ENCODE peak calls at places on chromosome 10, in six cellular contexts. G, O, I, D, S and B are unnamed samples.

GRCh38 chr10:44517635-44518034 is 132.7 kb upstream of the CXCL12 start:
- DNase-seq in S (no peak), O (peak; percentile 10), I (no peak), D (no peak), G (no peak), B (no peak)

GRCh38 chr10:24642921-24643678 is 80.6 kb downstream of the ARHGAP21 start:
- DNase-seq in I (no peak), O (peak; percentile 57), D (peak; percentile 90), G (peak; percentile 83), S (no peak), B (peak; percentile 86)

GRCh38 chr10:76124230-76124629 is 692.8 kb downstream of the LRMDA start:
- DNase-seq in G (no peak), D (no peak), S (no peak), I (no peak), O (no peak), B (no peak)

GRCh38 chr10:94212876-94213595 is 149.7 kb downstream of the NOC3L start:
- DNase-seq in D (peak; percentile 33), G (peak; percentile 24), I (no peak), O (peak; percentile 17), S (no peak), B (peak; percentile 30)

GRCh38 chr10:102642553-102643345 is 1.5 kb upstream of the TRIM8 start:
- DNase-seq in G (peak; percentile 60), O (peak; percentile 72), S (peak; percentile 77), D (peak; percentile 81), I (peak; percentile 95), B (peak; percentile 71)

GRCh38 chr10:77386833-77387232 is 250.8 kb downstream of the KCNMA1 start:
- DNase-seq in I (no peak), O (no peak), D (peak; percentile 74), S (no peak), G (peak; percentile 82), B (peak; percentile 38)

GRCh38 chr10:92627845-92628480 is 35.0 kb downstream of the KIF11 start:
- DNase-seq in O (no peak), S (no peak), G (peak; percentile 7), D (peak; percentile 17), I (no peak), B (no peak)

GRCh38 chr10:51838506-51838905 is 139.1 kb upstream of the CSTF2T start:
- DNase-seq in G (no peak), I (no peak), O (no peak), S (no peak), D (no peak), B (no peak)

GRCh38 chr10:104034401-104035053 is 51.2 kb downstream of the COL17A1 start:
- DNase-seq in S (no peak), O (no peak), D (no peak), G (no peak), I (no peak), B (no peak)

GRCh38 chr10:36437367-36437766 is 688.0 kb upstream of the ANKRD30A start:
- DNase-seq in D (no peak), O (no peak), I (no peak), S (no peak), G (no peak), B (peak; percentile 59)

GRCh38 chr10:132458595-132459251 is 61.7 kb downstream of the PWWP2B start:
- DNase-seq in S (peak; percentile 62), I (no peak), D (peak; percentile 25), G (no peak), O (no peak), B (peak; percentile 17)

GRCh38 chr10:74901240-74901827 is 74.9 kb downstream of the KAT6B start:
- DNase-seq in G (no peak), O (no peak), S (no peak), I (no peak), D (no peak), B (no peak)

GRCh38 chr10:48895198-48895720 is 44.4 kb downstream of the LRRC18 start:
- DNase-seq in I (no peak), G (no peak), O (no peak), S (no peak), D (no peak), B (no peak)

GRCh38 chr10:113782986-113783704 is 31.7 kb downstream of the PLEKHS1 start:
- DNase-seq in S (no peak), D (no peak), I (no peak), O (peak; percentile 76), G (no peak), B (no peak)

GRCh38 chr10:113788604-113789083 is 37.2 kb downstream of the PLEKHS1 start:
- DNase-seq in G (peak; percentile 95), S (peak; percentile 29), O (peak; percentile 62), D (peak; percentile 95), I (no peak), B (peak; percentile 91)
- H3K4me3 ChIP-seq in G (no peak overlapping the region), S (no peak overlapping the region), O (no peak overlapping the region), D (no peak overlapping the region), I (no peak overlapping the region), B (no peak overlapping the region)

GRCh38 chr10:62376064-62377025 is 2.2 kb downstream of the ZNF365 start:
- DNase-seq in G (no peak), S (no peak), D (no peak), I (no peak), O (no peak), B (no peak)
- TF ChIP-seq CTCF in G (no peak), S (no peak), D (no peak), I (no peak), O (no peak), B (no peak)

DNA sequence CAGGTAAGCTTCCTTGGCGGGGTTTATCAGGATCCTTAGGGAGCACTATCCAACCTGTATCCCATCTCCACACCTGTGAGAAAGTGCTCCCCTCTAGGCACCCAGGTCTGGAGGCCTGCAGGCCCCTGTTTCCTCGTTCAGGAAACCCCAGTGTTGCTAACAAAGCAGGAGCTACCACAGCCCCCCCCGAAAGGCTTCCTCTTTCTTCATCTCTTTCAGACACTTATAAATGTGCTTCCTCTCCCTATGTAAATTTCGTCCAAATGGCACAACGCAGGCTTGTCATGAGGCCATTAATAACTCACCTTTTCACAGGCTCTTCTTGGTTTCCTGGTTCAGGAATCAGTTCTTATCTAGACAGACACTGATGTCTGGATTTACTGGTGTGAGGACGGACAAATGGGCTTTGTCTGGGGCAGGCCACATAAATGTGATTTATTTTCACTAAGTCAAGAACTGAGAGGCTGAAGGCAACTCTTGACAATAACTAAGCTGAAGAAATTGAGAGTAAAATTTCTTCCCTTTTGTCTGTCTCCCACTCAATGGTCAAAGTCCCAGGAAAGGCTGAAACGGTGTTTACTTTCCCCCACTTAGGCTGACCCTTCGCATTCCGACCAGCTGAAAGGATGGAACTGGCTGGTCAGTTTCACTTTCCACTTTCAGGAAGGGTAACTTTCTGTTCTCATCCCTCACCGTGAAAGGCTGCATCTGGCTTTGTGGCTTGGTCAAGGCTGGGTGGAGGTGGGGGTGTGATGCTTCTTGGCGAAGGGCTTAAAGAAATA is 46.8 kb downstream of the PIK3AP1 start:
- DNase-seq in G (peak; percentile 79), S (peak; percentile 44), I (no peak), O (peak; percentile 83), D (peak; percentile 9), B (peak; percentile 57)
- H3K4me3 ChIP-seq in G (no peak overlapping the region), S (no peak overlapping the region), I (no peak overlapping the region), O (no peak overlapping the region), D (no peak overlapping the region), B (no peak overlapping the region)

DNA sequence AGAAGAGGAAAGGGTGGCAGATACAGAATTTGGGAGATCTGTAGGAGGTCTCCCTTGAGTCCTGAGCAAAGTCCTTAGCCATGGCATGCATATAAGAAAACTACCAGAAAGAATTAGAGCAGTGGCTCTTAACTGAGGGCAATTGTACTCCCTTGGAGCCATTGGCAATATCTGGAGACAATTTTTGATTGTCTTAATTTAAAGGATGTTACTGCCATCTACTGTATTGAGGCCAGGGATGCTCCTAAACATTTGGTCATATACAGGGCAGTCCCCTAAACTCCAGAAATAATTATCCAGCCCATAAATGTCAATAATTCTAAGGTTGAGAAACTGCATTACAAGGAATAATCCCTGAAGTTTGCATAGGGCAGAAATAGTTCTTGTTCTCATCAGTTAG is 136.4 kb upstream of the ODAD2 start:
- DNase-seq in I (no peak), S (no peak), G (no peak), D (no peak), O (no peak), B (no peak)
- TF ChIP-seq CTCF in I (no peak), S (no peak), G (peak; percentile 21), D (no peak), O (no peak), B (peak; percentile 13)

GRCh38 chr10:100370561-100370975 is 23.5 kb downstream of the SCD start:
- DNase-seq in D (no peak), S (no peak), G (peak; percentile 28), O (peak; percentile 56), I (no peak), B (peak; percentile 75)
- H3K4me3 ChIP-seq in D (no peak overlapping the region), S (no peak overlapping the region), G (no peak overlapping the region), O (no peak overlapping the region), I (no peak overlapping the region), B (no peak overlapping the region)

DNA sequence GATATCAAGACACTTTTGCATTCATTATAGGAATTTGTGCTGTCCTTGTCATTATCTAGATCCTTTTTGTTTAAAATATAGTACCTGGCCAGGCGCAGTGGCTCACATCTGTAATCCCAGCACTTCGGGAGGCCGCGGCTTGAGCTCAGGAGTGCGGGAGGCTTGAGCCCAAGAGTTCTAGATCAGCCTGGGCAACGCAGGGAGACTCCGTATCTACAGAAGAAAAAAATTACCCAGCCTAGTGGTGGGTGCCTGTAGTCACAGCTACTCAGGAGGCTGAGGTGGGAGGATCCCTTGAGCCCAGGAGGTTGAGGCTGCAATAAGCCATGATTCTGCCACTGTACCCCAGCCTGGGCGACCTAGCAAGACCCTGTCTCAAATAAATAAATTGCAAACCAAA is 621 bp upstream of the MORN4 start:
- DNase-seq in S (no peak), G (no peak), O (peak; percentile 13), I (no peak), D (peak; percentile 18), B (no peak)
- TF ChIP-seq CTCF in S (no peak), G (peak; percentile 5), O (no peak), I (no peak), D (no peak), B (peak; percentile 11)

GRCh38 chr10:71083457-71083975 is 128.9 kb upstream of the UNC5B start:
- DNase-seq in I (peak; percentile 71), G (no peak), D (no peak), O (no peak), S (peak; percentile 6), B (no peak)
- H3K4me3 ChIP-seq in I (no peak overlapping the region), G (no peak overlapping the region), D (no peak overlapping the region), O (no peak overlapping the region), S (no peak overlapping the region), B (no peak overlapping the region)

GRCh38 chr10:7642612-7643011 is 24.2 kb downstream of the ITIH5 start:
- DNase-seq in O (no peak), S (no peak), I (no peak), G (no peak), D (no peak), B (no peak)
- TF ChIP-seq CTCF in O (no peak), S (no peak), I (no peak), G (no peak), D (no peak), B (no peak)

DNA sequence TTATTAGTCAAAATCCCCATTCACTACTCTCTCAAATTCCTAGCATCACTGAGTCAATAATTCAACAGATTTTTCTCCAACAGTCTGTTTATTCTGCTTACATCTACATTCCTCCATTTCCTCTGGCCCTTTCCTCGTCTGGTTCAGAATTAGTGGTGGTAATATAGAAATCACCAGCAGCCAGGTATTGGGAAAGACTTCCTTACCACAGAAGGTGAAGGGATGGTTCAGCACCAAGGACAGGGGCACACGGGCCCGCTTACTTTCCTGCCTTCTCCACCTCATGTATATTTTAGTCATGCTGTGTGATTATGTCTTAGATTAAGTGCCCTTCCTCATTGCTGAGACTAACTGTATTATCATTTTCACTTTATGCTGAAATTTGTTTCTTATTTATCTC is 70.4 kb upstream of the APBB1IP start:
- DNase-seq in S (peak; percentile 32), G (peak; percentile 17), D (peak; percentile 40), I (no peak), O (no peak), B (peak; percentile 36)
- H3K4me3 ChIP-seq in S (no peak overlapping the region), G (no peak overlapping the region), D (no peak overlapping the region), I (no peak overlapping the region), O (no peak overlapping the region), B (no peak overlapping the region)